ENCODE peak calls at places on chromosomes 6 and 20, in ten cellular contexts. U, O, Q, L, X, F, M, W, A and T are unnamed samples.

GRCh38 chr6:109024784-109025183 is 69.9 kb downstream of the SESN1 start:
- DNase-seq in M (peak; percentile 21), X (peak; percentile 34), L (no peak), A (peak; percentile 35), W (no peak), U (no peak), O (no peak), F (no peak), Q (no peak), T (no peak)

GRCh38 chr6:43805695-43806040 is 35.7 kb downstream of the VEGFA start:
- DNase-seq in F (no peak), U (no peak), M (no peak), X (no peak), L (no peak), O (no peak), W (no peak), A (no peak), Q (no peak), T (no peak)

GRCh38 chr6:90940812-90941481 is 354.1 kb upstream of the MAP3K7 start:
- DNase-seq in O (no peak), X (peak; percentile 83), L (no peak), F (peak; percentile 62), W (no peak), M (no peak), U (no peak), A (peak; percentile 78), Q (no peak), T (peak; percentile 10)

GRCh38 chr6:13454286-13455221 is 32.8 kb downstream of the GFOD1 start:
- DNase-seq in L (peak; percentile 64), W (peak; percentile 87), O (no peak), M (peak; percentile 51), A (peak; percentile 58), X (peak; percentile 78), F (peak; percentile 52), U (peak; percentile 49), Q (peak; percentile 51), T (peak; percentile 53)

GRCh38 chr6:30990422-30991086 is 7.0 kb downstream of the MUC21 start:
- DNase-seq in W (no peak), M (no peak), U (no peak), X (no peak), F (peak; percentile 17), L (no peak), O (no peak), A (no peak), Q (no peak), T (no peak)

GRCh38 chr20:10445758-10446157 is 10.7 kb downstream of the SLX4IP start:
- DNase-seq in U (no peak), A (no peak), Q (no peak), M (no peak), X (no peak), O (no peak), L (no peak), F (no peak), W (no peak), T (no peak)

GRCh38 chr6:4615891-4616290 is 160.3 kb upstream of the CDYL start:
- DNase-seq in X (peak; percentile 48), O (peak; percentile 9), Q (peak; percentile 65), F (no peak), M (peak; percentile 54), A (peak; percentile 90), L (no peak), W (no peak), U (no peak), T (no peak)

GRCh38 chr6:44353336-44353735 is 10.9 kb downstream of the SPATS1 start:
- DNase-seq in A (no peak), Q (no peak), W (no peak), L (no peak), U (no peak), O (no peak), M (no peak), X (no peak), F (no peak), T (no peak)

GRCh38 chr6:102841055-102841454 is 1447.5 kb downstream of the GRIK2 start:
- DNase-seq in X (no peak), W (no peak), O (no peak), F (no peak), A (no peak), L (no peak), U (no peak), Q (no peak), M (no peak), T (no peak)

GRCh38 chr6:56756219-56756789 is 113.6 kb upstream of the DST start:
- DNase-seq in X (no peak), M (no peak), L (no peak), W (no peak), A (no peak), F (no peak), Q (no peak), U (no peak), O (no peak), T (no peak)

GRCh38 chr6:165835410-165835851 is 172.4 kb upstream of the PDE10A start:
- DNase-seq in F (no peak), M (no peak), X (no peak), U (no peak), Q (no peak), L (no peak), W (no peak), A (no peak), O (peak; percentile 78), T (no peak)

GRCh38 chr20:19737025-19737424 is 21.0 kb upstream of the RIN2 start:
- DNase-seq in O (no peak), F (no peak), U (no peak), Q (no peak), X (peak; percentile 87), A (peak; percentile 79), W (no peak), M (no peak), L (no peak), T (no peak)

GRCh38 chr20:37575884-37576283 is 48.2 kb upstream of the BLCAP start:
- DNase-seq in U (no peak), L (no peak), A (no peak), W (no peak), F (no peak), O (no peak), M (no peak), Q (no peak), X (no peak), T (no peak)

GRCh38 chr6:46468611-46469010 is 22.6 kb downstream of the RCAN2 start:
- DNase-seq in O (no peak), U (no peak), L (no peak), X (peak; percentile 33), W (no peak), A (no peak), M (no peak), Q (no peak), F (no peak), T (no peak)

GRCh38 chr20:35617397-35618031 is 1.9 kb downstream of the SPAG4 start:
- DNase-seq in O (peak; percentile 67), U (no peak), L (peak; percentile 58), X (peak; percentile 73), M (peak; percentile 51), F (peak; percentile 22), A (peak; percentile 56), Q (peak; percentile 67), W (peak; percentile 64), T (no peak)

GRCh38 chr6:30101939-30102700 is 10.8 kb downstream of the TRIM31 start:
- DNase-seq in F (peak; percentile 35), X (peak; percentile 82), U (peak; percentile 56), W (peak; percentile 65), Q (peak; percentile 94), L (peak; percentile 95), O (peak; percentile 95), M (peak; percentile 92), A (peak; percentile 81), T (peak; percentile 43)

DNA sequence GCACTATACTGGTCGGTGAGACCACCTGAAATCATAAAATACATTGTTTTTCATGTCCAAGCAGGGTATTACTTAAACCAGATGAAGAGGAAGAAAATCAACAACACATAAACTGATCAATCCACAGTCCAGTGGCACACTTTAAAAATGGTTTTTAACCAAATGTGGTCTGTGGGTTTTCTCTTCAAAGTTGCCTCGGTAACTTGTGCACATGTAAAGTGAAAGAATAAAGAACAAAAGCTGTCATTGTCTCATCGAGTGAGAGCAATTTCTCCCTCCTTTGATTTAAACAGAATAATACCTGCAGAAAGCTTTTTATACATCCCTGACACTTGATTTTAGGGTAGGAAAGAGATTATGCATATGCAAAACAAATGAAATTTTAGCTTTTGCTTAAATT is 3.7 kb downstream of the FLRT3 start:
- DNase-seq in O (no peak), X (no peak), A (no peak), U (no peak), W (no peak), L (no peak), M (no peak), F (no peak), Q (no peak), T (no peak)
- H3K4me3 ChIP-seq in O (no peak overlapping the region), X (peak overlapping the region; percentile 15), A (no peak overlapping the region), U (no peak overlapping the region), W (no peak overlapping the region), L (peak overlapping the region; percentile 53), M (peak overlapping the region; percentile 64), F (no peak overlapping the region), Q (no peak overlapping the region), T (no peak overlapping the region)

DNA sequence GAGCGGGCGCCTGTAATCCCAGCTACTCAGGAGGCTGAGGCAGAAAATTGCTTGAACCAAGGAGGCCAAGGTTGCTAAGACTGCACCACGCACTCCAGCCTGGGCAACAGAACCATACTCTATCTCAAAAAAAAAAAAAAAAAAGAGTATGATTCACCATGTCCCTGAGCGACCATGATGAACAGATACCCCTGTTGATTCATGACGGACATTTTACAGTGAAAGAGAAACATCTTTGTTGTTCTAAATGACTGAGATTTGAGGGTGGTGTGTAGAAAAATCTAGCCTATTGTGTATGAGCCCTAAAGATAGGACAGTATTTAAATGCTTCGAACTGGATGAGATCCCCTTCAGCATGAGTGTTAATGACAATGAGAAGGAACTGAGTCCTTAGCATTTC is 32.8 kb downstream of the RBM24 start:
- DNase-seq in O (no peak), W (no peak), A (no peak), U (no peak), Q (no peak), L (no peak), F (no peak), X (no peak), M (no peak), T (no peak)
- H3K4me3 ChIP-seq in O (no peak overlapping the region), W (no peak overlapping the region), A (no peak overlapping the region), U (no peak overlapping the region), Q (no peak overlapping the region), L (no peak overlapping the region), F (no peak overlapping the region), X (no peak overlapping the region), M (no peak overlapping the region), T (no peak overlapping the region)

DNA sequence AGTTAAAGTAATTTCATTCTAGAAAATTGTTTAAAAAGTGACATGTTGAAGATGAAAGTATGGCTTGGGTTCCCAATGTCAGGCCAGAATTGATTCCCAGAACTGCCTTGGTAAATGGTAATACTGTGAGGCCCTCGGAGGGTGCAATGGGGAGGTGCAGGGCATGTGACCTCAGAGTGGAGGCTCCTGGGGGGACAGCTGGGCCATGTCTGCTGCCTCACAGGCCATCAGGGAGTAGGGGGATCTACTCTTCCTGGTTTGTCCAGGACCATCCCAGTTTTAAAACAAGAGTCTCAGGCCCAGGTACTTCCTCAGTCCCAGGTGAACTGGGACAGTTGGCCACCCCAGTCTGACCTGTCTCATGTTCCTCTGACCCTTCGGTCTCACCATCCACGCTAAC is 55.3 kb upstream of the SNX9 start:
- DNase-seq in W (no peak), Q (no peak), O (no peak), A (no peak), X (no peak), F (no peak), L (no peak), M (no peak), U (no peak), T (no peak)
- H3K4me3 ChIP-seq in W (no peak overlapping the region), Q (no peak overlapping the region), O (no peak overlapping the region), A (no peak overlapping the region), X (no peak overlapping the region), F (no peak overlapping the region), L (no peak overlapping the region), M (no peak overlapping the region), U (no peak overlapping the region), T (no peak overlapping the region)

GRCh38 chr20:21515300-21516179 is 1.7 kb upstream of the NKX2-2 start:
- DNase-seq in A (no peak), L (no peak), X (no peak), U (no peak), Q (no peak), O (no peak), W (no peak), F (no peak), M (no peak), T (no peak)
- H3K4me3 ChIP-seq in A (no peak overlapping the region), L (no peak overlapping the region), X (no peak overlapping the region), U (no peak overlapping the region), Q (no peak overlapping the region), O (no peak overlapping the region), W (no peak overlapping the region), F (no peak overlapping the region), M (no peak overlapping the region), T (no peak overlapping the region)